ENCODE peak calls at places on chromosomes 1 and 21, in ten cellular contexts. N, A, I, G, U, E, C, S, O and K are unnamed samples.

GRCh38 chr1:111748618-111749337 is 6.9 kb upstream of the DDX20 start:
- DNase-seq in O (no peak), S (no peak), G (no peak), A (no peak), C (peak), E (no peak), U (no peak), N (no peak), I (no peak), K (no peak)

GRCh38 chr1:155131846-155132245 is 3.8 kb upstream of the SLC50A1 start:
- DNase-seq in O (no peak), C (no peak), I (no peak), G (no peak), U (no peak), A (no peak), S (no peak), E (no peak), N (no peak), K (no peak)

GRCh38 chr1:53627666-53628065 is 111.3 kb downstream of the GLIS1 start:
- DNase-seq in U (no peak), N (no peak), I (no peak), G (no peak), E (no peak), A (no peak), O (no peak), S (no peak), C (no peak), K (no peak)

GRCh38 chr1:180116964-180117763 is 37.5 kb upstream of the QSOX1 start:
- DNase-seq in N (no peak), I (no peak), A (peak), G (no peak), E (no peak), C (peak), O (no peak), U (no peak), S (no peak), K (no peak)

GRCh38 chr1:201756411-201756810 is 72.5 kb upstream of the IPO9 start:
- DNase-seq in G (peak), C (no peak), U (no peak), S (no peak), O (no peak), A (peak), I (no peak), N (no peak), E (no peak), K (no peak)

GRCh38 chr1:1164701-1165451 is 8.8 kb upstream of the TTLL10 start:
- DNase-seq in N (no peak), G (no peak), I (no peak), C (no peak), O (no peak), A (no peak), E (no peak), S (no peak), U (no peak), K (no peak)

GRCh38 chr1:97680460-97680859 is 240.4 kb downstream of the DPYD start:
- DNase-seq in E (no peak), A (no peak), S (no peak), C (peak), O (no peak), N (no peak), I (no peak), G (no peak), U (no peak), K (no peak)

GRCh38 chr1:33433509-33434362 is 2.8 kb upstream of the PHC2 start:
- DNase-seq in E (no peak), U (no peak), I (peak), A (peak), C (peak), N (no peak), G (peak), S (no peak), O (peak), K (peak)

GRCh38 chr1:9194024-9194423 is 40.5 kb upstream of the H6PD start:
- DNase-seq in O (no peak), N (no peak), C (no peak), A (no peak), S (no peak), G (peak), I (no peak), E (no peak), U (no peak), K (no peak)

GRCh38 chr1:2961081-2961480 is 60.2 kb upstream of the ACTRT2 start:
- DNase-seq in G (no peak), N (no peak), E (no peak), O (no peak), U (no peak), A (no peak), S (no peak), I (no peak), C (no peak), K (no peak)

GRCh38 chr1:2073382-2074230 is 23.4 kb downstream of the PRKCZ start:
- DNase-seq in C (no peak), S (no peak), G (no peak), U (peak), A (peak), I (peak), E (no peak), O (no peak), N (no peak), K (no peak)

GRCh38 chr21:44475266-44475665 is 20.0 kb downstream of the LRRC3 start:
- DNase-seq in O (no peak), A (no peak), I (no peak), E (no peak), C (no peak), S (no peak), U (no peak), G (no peak), N (no peak), K (no peak)

GRCh38 chr1:32071758-32072621 is 749 bp upstream of the TMEM39B start:
- DNase-seq in S (no peak), G (peak), I (peak), U (no peak), E (no peak), O (peak), A (peak), C (no peak), N (no peak), K (no peak)

GRCh38 chr1:17574502-17574901 is 35.0 kb downstream of the ARHGEF10L start:
- DNase-seq in I (no peak), U (no peak), G (no peak), N (no peak), O (peak), C (no peak), S (no peak), A (no peak), E (no peak), K (no peak)

GRCh38 chr1:247156787-247157232 is 15.0 kb downstream of the ZNF124 start:
- DNase-seq in I (no peak), G (peak), U (no peak), E (no peak), A (peak), C (peak), S (no peak), O (no peak), N (no peak), K (no peak)

GRCh38 chr1:83819436-83819835 is 179.5 kb downstream of the TTLL7 start:
- DNase-seq in N (no peak), O (no peak), E (no peak), A (no peak), S (no peak), I (no peak), C (no peak), U (no peak), G (no peak), K (no peak)

GRCh38 chr21:31687108-31687507 is 27.6 kb downstream of the SOD1 start:
- DNase-seq in G (no peak), U (no peak), O (no peak), E (no peak), N (no peak), A (no peak), S (no peak), I (no peak), C (no peak), K (no peak)

GRCh38 chr21:39307466-39307865 is 6.0 kb downstream of the BRWD1 start:
- DNase-seq in S (no peak), G (no peak), U (no peak), I (no peak), C (no peak), E (no peak), O (no peak), N (no peak), A (no peak), K (peak)

GRCh38 chr1:1069711-1070676 is 4.1 kb downstream of the RNF223 start:
- DNase-seq in E (peak), O (no peak), U (no peak), A (no peak), I (peak), G (no peak), C (no peak), S (no peak), N (no peak), K (no peak)

GRCh38 chr21:27505516-27505915 is 538.6 kb upstream of the ADAMTS5 start:
- DNase-seq in G (peak), U (no peak), C (no peak), N (no peak), I (peak), S (no peak), O (no peak), E (no peak), A (peak), K (peak)

GRCh38 chr1:1334835-1335234 is 3.8 kb downstream of the TAS1R3 start:
- DNase-seq in O (no peak), G (no peak), E (no peak), A (no peak), N (no peak), U (no peak), S (no peak), C (no peak), I (no peak), K (no peak)

GRCh38 chr1:29504709-29505410 is 268.5 kb downstream of the PTPRU start:
- DNase-seq in C (no peak), S (no peak), E (no peak), O (no peak), I (no peak), A (no peak), U (no peak), N (no peak), G (no peak), K (no peak)

GRCh38 chr1:232428036-232428600 is 201.8 kb downstream of the SIPA1L2 start:
- DNase-seq in U (no peak), A (no peak), N (no peak), O (no peak), G (no peak), C (no peak), S (no peak), I (no peak), E (no peak), K (no peak)

GRCh38 chr1:226736001-226736907 is 2.8 kb downstream of the ITPKB start:
- DNase-seq in E (no peak), N (no peak), S (no peak), G (no peak), A (no peak), U (peak), O (no peak), C (no peak), I (no peak), K (no peak)

GRCh38 chr1:111938123-111938522 is 51.3 kb downstream of the KCND3 start:
- DNase-seq in C (no peak), N (no peak), E (no peak), U (no peak), G (no peak), A (no peak), I (no peak), S (no peak), O (peak), K (no peak)

GRCh38 chr1:21368514-21369289 is 71.2 kb upstream of the NBPF3 start:
- DNase-seq in A (peak), N (peak), E (no peak), S (peak), I (peak), O (peak), G (peak), U (peak), C (peak), K (peak)

GRCh38 chr1:177032434-177032833 is 132.1 kb downstream of the ASTN1 start:
- DNase-seq in S (no peak), E (no peak), U (no peak), C (no peak), I (no peak), N (no peak), A (no peak), O (no peak), G (no peak), K (no peak)

GRCh38 chr21:33561373-33561772 is 18.5 kb downstream of the SON start:
- DNase-seq in A (no peak), C (no peak), N (no peak), O (no peak), G (no peak), E (no peak), S (no peak), U (no peak), I (no peak), K (no peak)

GRCh38 chr1:155457237-155457636 is 105.4 kb downstream of the ASH1L start:
- DNase-seq in A (no peak), I (no peak), C (no peak), G (no peak), S (no peak), N (no peak), U (no peak), O (no peak), E (no peak), K (no peak)